ENCODE peak calls at places on chromosomes 7 and 10, in seven cellular contexts. O, Y, V, R, P, N and F are unnamed samples.

GRCh38 chr7:82098410-82098809 is 328.6 kb upstream of the HGF start:
- DNase-seq in R (no peak), N (no peak), P (no peak), Y (no peak), V (no peak), O (no peak), F (no peak)

GRCh38 chr7:118877187-118877586 is 652.7 kb downstream of the ANKRD7 start:
- DNase-seq in R (no peak), V (no peak), N (no peak), P (no peak), Y (no peak), O (no peak), F (no peak)

GRCh38 chr7:34612671-34613070 is 45.3 kb upstream of the NPSR1 start:
- DNase-seq in O (no peak), N (peak; percentile 4), Y (no peak), P (no peak), R (no peak), V (no peak), F (no peak)

GRCh38 chr7:15459018-15459621 is 102.7 kb downstream of the AGMO start:
- DNase-seq in Y (no peak), O (no peak), R (no peak), V (no peak), N (no peak), P (no peak), F (no peak)

GRCh38 chr7:28890137-28890536 is 68.0 kb downstream of the TRIL start:
- DNase-seq in P (no peak), R (peak; percentile 81), Y (no peak), O (no peak), N (no peak), V (no peak), F (no peak)

GRCh38 chr10:103630156-103630555 is 136.7 kb downstream of the NEURL1 start:
- DNase-seq in Y (no peak), P (no peak), N (no peak), R (no peak), O (no peak), V (no peak), F (no peak)

GRCh38 chr10:12960431-12960898 is 41.0 kb downstream of the CCDC3 start:
- DNase-seq in O (no peak), P (no peak), N (peak; percentile 6), Y (no peak), R (no peak), V (no peak), F (no peak)

GRCh38 chr7:123649956-123650355 is 5.7 kb upstream of the LMOD2 start:
- DNase-seq in Y (no peak), V (no peak), O (no peak), N (no peak), P (no peak), R (no peak), F (peak; percentile 46)

GRCh38 chr7:55099086-55099831 is 80.4 kb downstream of the EGFR start:
- DNase-seq in V (no peak), N (no peak), Y (no peak), P (no peak), O (no peak), R (no peak), F (no peak)

GRCh38 chr10:133274751-133275682 is 1.7 kb downstream of the ADAM8 start:
- DNase-seq in O (no peak), R (no peak), P (peak; percentile 67), N (no peak), V (no peak), Y (no peak), F (no peak)

GRCh38 chr10:100793055-100793454 is 47.7 kb downstream of the PAX2 start:
- DNase-seq in O (no peak), P (no peak), N (no peak), V (no peak), Y (no peak), R (peak; percentile 38), F (no peak)

GRCh38 chr10:102970497-102970896 is 52.4 kb downstream of the CNNM2 start:
- DNase-seq in V (no peak), R (no peak), O (no peak), Y (no peak), P (no peak), N (no peak), F (no peak)

GRCh38 chr7:9785211-9785610 is 1188.5 kb upstream of the PHF14 start:
- DNase-seq in Y (no peak), O (no peak), N (no peak), P (no peak), R (no peak), V (no peak), F (no peak)

GRCh38 chr10:48454302-48455054 is 148.0 kb downstream of the MAPK8 start:
- DNase-seq in R (no peak), Y (no peak), O (no peak), N (no peak), P (no peak), V (no peak), F (no peak)

GRCh38 chr7:116990056-116990455 is 36.8 kb downstream of the ST7 start:
- DNase-seq in R (no peak), V (no peak), P (no peak), O (no peak), N (no peak), Y (no peak), F (no peak)

GRCh38 chr7:108307246-108307982 is 148.8 kb downstream of the NRCAM start:
- DNase-seq in V (no peak), P (no peak), O (no peak), R (no peak), Y (peak; percentile 14), N (no peak), F (no peak)
- TF ChIP-seq MAX in V (no peak), P (no peak), O (no peak), R (no peak), Y (no peak), N (no peak), F (no peak)

GRCh38 chr7:128214463-128214862 is 26.6 kb upstream of the LEP start:
- DNase-seq in O (no peak), R (no peak), Y (no peak), V (no peak), P (no peak), N (no peak), F (no peak)

GRCh38 chr7:128215281-128215680 is 25.8 kb upstream of the LEP start:
- DNase-seq in R (no peak), O (no peak), Y (no peak), N (no peak), P (no peak), V (no peak), F (no peak)

GRCh38 chr7:128217972-128218652 is 23.0 kb upstream of the LEP start:
- DNase-seq in V (no peak), O (peak; percentile 51), P (peak; percentile 45), N (peak; percentile 9), Y (peak; percentile 42), R (no peak), F (no peak)

GRCh38 chr7:128217030-128217805 is 23.9 kb upstream of the LEP start:
- DNase-seq in P (peak; percentile 66), O (no peak), Y (no peak), N (no peak), R (peak; percentile 41), V (no peak), F (no peak)

DNA sequence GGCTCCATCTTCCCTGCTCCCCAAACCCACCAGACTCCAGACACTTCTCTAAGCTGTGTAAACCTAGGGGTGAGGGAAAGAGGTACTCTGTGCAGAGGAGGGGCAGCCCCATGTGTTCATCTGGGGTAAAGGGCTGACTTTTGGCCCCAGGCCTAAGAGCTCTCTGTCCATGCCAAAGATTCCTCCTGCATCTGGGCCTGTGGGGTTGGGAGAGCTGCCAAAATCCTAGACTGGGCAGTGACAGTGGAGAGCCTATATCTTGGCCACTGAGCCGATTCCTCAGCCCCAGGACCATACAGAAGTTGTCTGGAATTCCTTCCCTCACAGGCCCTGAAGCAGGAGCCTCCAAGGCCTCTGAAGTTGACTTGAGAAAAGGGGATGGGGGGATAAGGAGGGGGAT is 25.3 kb upstream of the LEP start:
- DNase-seq in Y (peak; percentile 55), P (no peak), N (no peak), V (no peak), O (no peak), R (no peak), F (no peak)
- TF ChIP-seq MAX in Y (no peak), P (no peak), N (no peak), V (no peak), O (no peak), R (no peak), F (no peak)

DNA sequence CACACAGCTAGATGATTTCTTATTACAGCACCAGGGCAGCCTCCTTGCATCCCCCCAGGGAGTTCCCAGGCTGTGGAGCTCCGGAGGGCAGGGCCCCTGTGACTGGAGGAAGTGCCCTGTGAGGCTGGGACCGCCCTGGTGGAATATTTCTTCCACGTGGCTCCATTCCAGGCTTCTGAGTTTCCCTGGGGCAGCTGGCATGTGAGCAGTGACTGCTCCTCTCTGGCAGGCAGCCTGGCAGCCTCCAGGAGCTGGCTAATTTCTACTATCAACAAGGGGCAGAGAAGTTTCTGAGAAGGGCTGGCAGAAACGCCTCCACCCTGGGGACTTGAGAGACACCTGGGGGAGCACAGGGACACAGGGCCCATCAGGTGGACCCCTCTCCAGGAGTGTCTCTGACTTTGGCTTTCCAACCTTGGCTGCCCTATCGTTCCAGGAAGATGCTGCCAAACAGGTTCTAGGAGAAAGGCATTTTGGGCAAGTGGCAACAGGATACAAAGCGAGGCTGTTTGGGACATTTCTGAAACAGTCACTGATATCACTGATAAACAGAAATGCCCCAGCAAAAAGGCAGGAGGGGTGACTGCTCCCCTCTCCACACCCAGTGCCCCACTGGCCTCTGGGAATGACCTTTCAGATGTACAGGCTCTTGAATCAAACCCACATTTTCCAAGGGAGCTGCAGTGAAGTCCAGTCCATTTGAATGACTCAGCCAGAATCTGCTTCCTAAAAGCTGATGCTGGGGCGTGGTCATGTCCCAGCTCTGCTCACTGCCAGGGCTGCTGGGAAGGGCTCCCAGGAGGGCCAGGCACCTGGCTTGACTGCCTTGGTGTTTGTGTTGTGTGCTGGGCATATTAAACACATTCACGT is 16.1 kb downstream of the MYOF start:
- DNase-seq in V (peak; percentile 90), N (peak; percentile 18), Y (peak; percentile 58), O (peak; percentile 95), P (peak; percentile 10), R (no peak), F (peak; percentile 97)
- TF ChIP-seq MAX in V (no peak), N (no peak), Y (peak; percentile 96), O (peak; percentile 94), P (no peak), R (no peak), F (no peak)

GRCh38 chr7:102008535-102009262 is 191.3 kb downstream of the CUX1 start:
- DNase-seq in O (no peak), R (no peak), P (no peak), N (no peak), Y (no peak), V (no peak), F (no peak)

GRCh38 chr7:102018876-102019275 is 201.4 kb downstream of the CUX1 start:
- DNase-seq in Y (no peak), O (no peak), V (no peak), R (no peak), P (no peak), N (no peak), F (no peak)

GRCh38 chr7:102009628-102010027 is 192.2 kb downstream of the CUX1 start:
- DNase-seq in R (no peak), N (no peak), Y (no peak), O (no peak), V (no peak), P (no peak), F (no peak)

DNA sequence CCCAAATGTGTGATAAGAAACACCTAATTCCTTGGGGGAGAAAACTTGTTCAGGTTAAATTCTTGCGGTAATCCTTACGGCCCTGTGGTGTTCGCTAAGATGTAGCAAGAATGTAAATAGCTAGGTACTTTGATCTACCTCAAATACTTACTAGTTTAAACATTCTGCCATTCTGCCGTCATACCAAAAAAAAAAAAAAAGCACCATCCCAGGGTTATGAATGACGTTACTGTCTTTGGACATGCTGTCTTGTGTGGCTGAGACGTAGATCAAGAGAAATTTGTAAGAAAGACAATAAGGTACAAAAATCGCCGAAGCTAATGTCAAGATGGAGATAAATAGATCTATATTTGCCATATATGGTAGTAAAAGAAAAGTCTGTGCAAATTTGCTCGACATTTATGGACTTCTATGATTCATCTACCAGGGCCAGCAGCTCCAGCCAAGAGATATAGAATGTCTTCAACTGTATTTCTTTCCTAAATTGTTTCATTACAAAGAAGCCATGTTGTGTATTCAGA is 195.6 kb downstream of the CUX1 start:
- DNase-seq in N (peak; percentile 83), Y (no peak), P (no peak), O (no peak), V (no peak), R (no peak), F (no peak)
- TF ChIP-seq MAX in N (no peak), Y (no peak), P (no peak), O (no peak), V (no peak), R (no peak), F (no peak)